ENCODE peak calls at places on chromosome 16, in seven cellular contexts. X is GM12878, W is H1, V is HCT116, R is K562, E is SK-N-SH, U is HepG2. P is an unnamed sample.

GRCh38 chr16:66357523-66357928 is 9.0 kb upstream of the CDH5 start:
- DNase-seq in V (peak; percentile 72), E (peak; percentile 76), U (peak; percentile 61), W (peak; percentile 27), X (no peak), R (peak; percentile 64), P (peak; percentile 42)

GRCh38 chr16:4416200-4417032 is at the start of gene CORO7:
- DNase-seq in U (peak; percentile 80), E (peak; percentile 99), W (no peak), V (peak; percentile 69), R (peak; percentile 97), X (peak; percentile 76), P (peak; percentile 93)

GRCh38 chr16:82181456-82182185 is 11.6 kb upstream of the MPHOSPH6 start:
- DNase-seq in W (no peak), V (no peak), U (no peak), E (no peak), R (no peak), X (no peak), P (no peak)

GRCh38 chr16:80738521-80738920 is 65.9 kb downstream of the CDYL2 start:
- DNase-seq in E (no peak), W (no peak), X (no peak), R (no peak), V (no peak), U (no peak), P (no peak)

GRCh38 chr16:50613281-50613991 is 65.2 kb downstream of the NKD1 start:
- DNase-seq in X (no peak), V (no peak), E (no peak), U (no peak), W (no peak), R (no peak), P (no peak)

GRCh38 chr16:85856054-85856453 is 42.9 kb upstream of the IRF8 start:
- DNase-seq in W (no peak), U (no peak), R (no peak), E (no peak), X (no peak), V (no peak), P (no peak)

GRCh38 chr16:55478827-55479559 is at the start of gene MMP2:
- DNase-seq in X (no peak), R (no peak), W (peak; percentile 51), V (no peak), U (no peak), E (peak; percentile 96), P (no peak)

GRCh38 chr16:30774367-30775130 is 12.4 kb downstream of the RNF40 start:
- DNase-seq in W (no peak), X (no peak), V (no peak), R (no peak), U (no peak), E (no peak), P (no peak)

GRCh38 chr16:29995330-29995910 is at the start of gene HIRIP3:
- DNase-seq in E (peak; percentile 94), W (no peak), V (peak; percentile 66), U (peak; percentile 66), X (peak; percentile 35), R (peak; percentile 89), P (peak; percentile 90)

GRCh38 chr16:84266451-84266850 is 26.6 kb upstream of the KCNG4 start:
- DNase-seq in E (peak; percentile 85), W (no peak), V (peak; percentile 93), X (peak; percentile 21), R (peak; percentile 82), U (peak; percentile 90), P (peak; percentile 95)

GRCh38 chr16:86090461-86091170 is 191.7 kb downstream of the IRF8 start:
- DNase-seq in X (no peak), R (no peak), E (no peak), U (no peak), W (no peak), V (no peak), P (no peak)

GRCh38 chr16:56871172-56871593 is 6.2 kb downstream of the SLC12A3 start:
- DNase-seq in U (peak; percentile 31), R (peak; percentile 23), V (no peak), E (peak; percentile 50), X (peak; percentile 49), W (no peak), P (no peak)

GRCh38 chr16:57530531-57531252 is 5.7 kb downstream of the CCDC102A start:
- DNase-seq in W (no peak), E (peak; percentile 10), U (no peak), V (no peak), R (no peak), X (no peak), P (no peak)

GRCh38 chr16:54477766-54478165 is 191.2 kb upstream of the IRX3 start:
- DNase-seq in X (no peak), V (no peak), U (no peak), R (no peak), W (no peak), E (peak; percentile 35), P (no peak)

GRCh38 chr16:75319513-75320401 is 68.3 kb upstream of the BCAR1 start:
- DNase-seq in W (no peak), X (peak; percentile 78), U (no peak), E (no peak), R (no peak), V (no peak), P (no peak)

GRCh38 chr16:87295259-87295658 is 21.9 kb downstream of the C16orf95 start:
- DNase-seq in U (peak; percentile 78), V (peak; percentile 90), X (no peak), E (no peak), R (peak; percentile 88), W (no peak), P (peak; percentile 67)

GRCh38 chr16:919658-920631 is 50.8 kb downstream of the LMF1 start:
- DNase-seq in W (no peak), U (no peak), V (no peak), E (no peak), R (no peak), X (no peak), P (no peak)

GRCh38 chr16:19833581-19833980 is 51.1 kb downstream of the GPRC5B start:
- DNase-seq in R (no peak), V (no peak), X (no peak), W (no peak), E (no peak), U (no peak), P (no peak)

GRCh38 chr16:26198221-26198620 is 506.5 kb downstream of the HS3ST4 start:
- DNase-seq in V (no peak), W (no peak), U (no peak), E (no peak), X (no peak), R (no peak), P (no peak)

GRCh38 chr16:89847930-89848297 is 19.6 kb downstream of the SPIRE2 start:
- DNase-seq in U (no peak), W (no peak), V (no peak), E (no peak), X (no peak), R (no peak), P (no peak)

GRCh38 chr16:89843409-89844350 is 15.4 kb downstream of the SPIRE2 start:
- DNase-seq in W (no peak), E (no peak), X (no peak), R (no peak), U (no peak), V (no peak), P (no peak)

GRCh38 chr16:89847056-89847929 is 19.0 kb downstream of the SPIRE2 start:
- DNase-seq in W (no peak), V (no peak), R (no peak), U (no peak), E (no peak), X (no peak), P (no peak)

GRCh38 chr16:89844739-89845339 is 16.6 kb downstream of the SPIRE2 start:
- DNase-seq in R (no peak), W (no peak), U (no peak), X (no peak), E (no peak), V (no peak), P (no peak)

GRCh38 chr16:89845417-89845816 is 17.1 kb downstream of the SPIRE2 start:
- DNase-seq in R (no peak), U (no peak), X (no peak), E (no peak), W (no peak), V (no peak), P (no peak)
- TF ChIP-seq JUND in R (no peak), U (no peak), X (no peak), E (no peak), W (no peak), V (no peak), P (no peak)

DNA sequence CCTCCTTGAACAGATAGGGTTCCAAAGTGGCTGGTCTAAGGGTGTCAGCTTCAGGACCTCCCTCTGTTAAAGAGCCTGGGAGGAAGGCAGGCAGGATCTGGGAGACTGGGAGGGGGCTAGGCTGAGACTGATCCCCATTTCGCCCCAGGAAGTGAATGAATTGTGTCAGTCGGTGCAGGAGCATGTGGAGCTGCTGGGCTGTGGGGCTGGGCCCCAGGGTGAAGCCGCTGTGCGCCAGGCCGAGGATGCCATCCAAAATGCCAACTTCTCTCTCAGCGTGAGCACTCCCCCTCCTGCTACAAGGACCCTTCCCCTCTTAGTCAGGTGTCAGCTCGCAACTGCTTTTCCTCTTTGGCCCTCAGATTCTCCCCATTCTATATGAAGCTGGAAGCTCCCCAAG is 6.1 kb downstream of the CARMIL2 start:
- DNase-seq in X (no peak), R (no peak), V (no peak), U (no peak), E (no peak), W (no peak), P (no peak)
- TF ChIP-seq JUND in X (no peak), R (no peak), V (no peak), U (no peak), E (no peak), W (no peak), P (no peak)

GRCh38 chr16:89697161-89697615 is 4.3 kb downstream of the SPATA2L start:
- DNase-seq in W (no peak), U (no peak), E (peak; percentile 50), V (no peak), X (no peak), R (no peak), P (no peak)

GRCh38 chr16:89695086-89695874 is 6.2 kb downstream of the SPATA2L start:
- DNase-seq in W (no peak), X (no peak), U (peak; percentile 64), E (peak; percentile 29), R (no peak), V (no peak), P (no peak)

GRCh38 chr16:89697616-89698331 is 3.7 kb downstream of the SPATA2L start:
- DNase-seq in W (no peak), U (no peak), E (peak; percentile 29), X (no peak), V (no peak), R (no peak), P (no peak)

GRCh38 chr16:89695875-89696597 is 5.5 kb downstream of the SPATA2L start:
- DNase-seq in V (no peak), R (no peak), X (no peak), E (peak; percentile 28), W (no peak), U (no peak), P (no peak)

GRCh38 chr16:89696598-89697128 is 4.8 kb downstream of the SPATA2L start:
- DNase-seq in W (no peak), V (no peak), R (no peak), X (no peak), U (no peak), E (peak; percentile 33), P (no peak)
- TF ChIP-seq JUND in W (no peak), V (no peak), R (no peak), X (no peak), U (no peak), E (no peak), P (no peak)

DNA sequence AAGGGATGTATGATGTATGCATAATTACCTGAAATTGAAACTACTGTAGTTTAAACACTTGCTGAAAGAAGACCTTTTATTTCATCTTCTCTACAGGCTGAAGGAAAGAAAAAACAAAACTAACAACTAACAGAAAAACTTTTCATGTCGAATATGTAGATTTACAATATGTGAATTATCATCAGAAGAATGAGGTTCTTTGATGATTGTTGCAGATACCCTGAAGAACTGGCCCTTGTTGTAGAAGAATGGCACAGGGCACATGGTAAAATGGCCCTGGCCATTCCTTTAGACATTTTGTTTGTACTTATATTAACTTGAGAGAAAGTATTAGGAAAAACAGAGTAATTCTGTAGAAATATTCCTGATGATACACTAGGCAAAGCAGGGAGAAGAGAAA is 443.8 kb downstream of the MAF start:
- DNase-seq in X (no peak), V (no peak), R (no peak), U (no peak), W (no peak), E (no peak), P (no peak)
- TF ChIP-seq JUND in X (no peak), V (no peak), R (no peak), U (no peak), W (no peak), E (no peak), P (no peak)